ENCODE peak calls at places on chromosomes 16 and 17, in ten cellular contexts. One of them, this sample, is unnamed.

GRCh38 chr17:52648995-52649394 is 490.5 kb upstream of the CA10 start:
- DNase-seq in stimulated activated CD4-positive, alpha-beta T cell treated with anti-CD3 and anti-CD28 coated beads, Interleukin-2, amount 100 ng/mL, for 48 hours: no peak
- DNase-seq in heart right ventricle: no peak
- DNase-seq in stimulated activated effector memory CD8-positive, alpha-beta T cell treated with anti-CD3 and anti-CD28 coated beads, Interleukin-12 subunit alpha, Interleukin-12 subunit beta, amount 100 ng/mL, for 72 hours: no peak
- DNase-seq in C1 segment of cervical spinal cord: no peak
- DNase-seq in RWPE1: no peak
- DNase-seq in activated CD4-positive, alpha-beta T cell treated with anti-CD3 and anti-CD28 coated beads for 24 hours: no peak
- DNase-seq in T-cell: no peak
- DNase-seq in fibroblast of the aortic adventitia: no peak
- DNase-seq in activated CD8-positive, alpha-beta T cell treated with anti-CD3 and anti-CD28 coated beads, Interleukin-2, amount 10 ng/mL, durations not matched to agents 7 days and 5 days: no peak
- DNase-seq in this sample: no peak

GRCh38 chr17:32349503-32349853 is 479 bp upstream of the ZNF207 start:
- DNase-seq in stimulated activated CD4-positive, alpha-beta T cell treated with anti-CD3 and anti-CD28 coated beads, Interleukin-2, amount 100 ng/mL, for 48 hours: no peak
- DNase-seq in heart right ventricle: peak
- DNase-seq in stimulated activated effector memory CD8-positive, alpha-beta T cell treated with anti-CD3 and anti-CD28 coated beads, Interleukin-12 subunit alpha, Interleukin-12 subunit beta, amount 100 ng/mL, for 72 hours: no peak
- DNase-seq in C1 segment of cervical spinal cord: peak
- DNase-seq in RWPE1: no peak
- DNase-seq in activated CD4-positive, alpha-beta T cell treated with anti-CD3 and anti-CD28 coated beads for 24 hours: no peak
- DNase-seq in T-cell: peak
- DNase-seq in fibroblast of the aortic adventitia: no peak
- DNase-seq in activated CD8-positive, alpha-beta T cell treated with anti-CD3 and anti-CD28 coated beads, Interleukin-2, amount 10 ng/mL, durations not matched to agents 7 days and 5 days: peak
- DNase-seq in this sample: no peak

GRCh38 chr17:33459078-33459940 is 166.2 kb upstream of the ASIC2 start:
- DNase-seq in stimulated activated CD4-positive, alpha-beta T cell treated with anti-CD3 and anti-CD28 coated beads, Interleukin-2, amount 100 ng/mL, for 48 hours: no peak
- DNase-seq in heart right ventricle: no peak
- DNase-seq in stimulated activated effector memory CD8-positive, alpha-beta T cell treated with anti-CD3 and anti-CD28 coated beads, Interleukin-12 subunit alpha, Interleukin-12 subunit beta, amount 100 ng/mL, for 72 hours: no peak
- DNase-seq in C1 segment of cervical spinal cord: no peak
- DNase-seq in RWPE1: no peak
- DNase-seq in activated CD4-positive, alpha-beta T cell treated with anti-CD3 and anti-CD28 coated beads for 24 hours: no peak
- DNase-seq in T-cell: no peak
- DNase-seq in fibroblast of the aortic adventitia: no peak
- DNase-seq in activated CD8-positive, alpha-beta T cell treated with anti-CD3 and anti-CD28 coated beads, Interleukin-2, amount 10 ng/mL, durations not matched to agents 7 days and 5 days: no peak
- DNase-seq in this sample: no peak

GRCh38 chr16:56866955-56867830 is 2.2 kb downstream of the SLC12A3 start:
- DNase-seq in stimulated activated CD4-positive, alpha-beta T cell treated with anti-CD3 and anti-CD28 coated beads, Interleukin-2, amount 100 ng/mL, for 48 hours: peak
- DNase-seq in heart right ventricle: peak
- DNase-seq in stimulated activated effector memory CD8-positive, alpha-beta T cell treated with anti-CD3 and anti-CD28 coated beads, Interleukin-12 subunit alpha, Interleukin-12 subunit beta, amount 100 ng/mL, for 72 hours: peak
- DNase-seq in C1 segment of cervical spinal cord: no peak
- DNase-seq in RWPE1: peak
- DNase-seq in activated CD4-positive, alpha-beta T cell treated with anti-CD3 and anti-CD28 coated beads for 24 hours: peak
- DNase-seq in T-cell: no peak
- DNase-seq in fibroblast of the aortic adventitia: peak
- DNase-seq in activated CD8-positive, alpha-beta T cell treated with anti-CD3 and anti-CD28 coated beads, Interleukin-2, amount 10 ng/mL, durations not matched to agents 7 days and 5 days: peak
- DNase-seq in this sample: no peak

GRCh38 chr17:17154556-17154955 is 51.6 kb downstream of the PLD6 start:
- DNase-seq in stimulated activated CD4-positive, alpha-beta T cell treated with anti-CD3 and anti-CD28 coated beads, Interleukin-2, amount 100 ng/mL, for 48 hours: no peak
- DNase-seq in heart right ventricle: no peak
- DNase-seq in stimulated activated effector memory CD8-positive, alpha-beta T cell treated with anti-CD3 and anti-CD28 coated beads, Interleukin-12 subunit alpha, Interleukin-12 subunit beta, amount 100 ng/mL, for 72 hours: no peak
- DNase-seq in C1 segment of cervical spinal cord: no peak
- DNase-seq in RWPE1: no peak
- DNase-seq in activated CD4-positive, alpha-beta T cell treated with anti-CD3 and anti-CD28 coated beads for 24 hours: no peak
- DNase-seq in T-cell: no peak
- DNase-seq in fibroblast of the aortic adventitia: no peak
- DNase-seq in activated CD8-positive, alpha-beta T cell treated with anti-CD3 and anti-CD28 coated beads, Interleukin-2, amount 10 ng/mL, durations not matched to agents 7 days and 5 days: no peak
- DNase-seq in this sample: no peak

GRCh38 chr16:1668612-1669319 is 9.3 kb upstream of the JPT2 start:
- DNase-seq in stimulated activated CD4-positive, alpha-beta T cell treated with anti-CD3 and anti-CD28 coated beads, Interleukin-2, amount 100 ng/mL, for 48 hours: no peak
- DNase-seq in heart right ventricle: no peak
- DNase-seq in stimulated activated effector memory CD8-positive, alpha-beta T cell treated with anti-CD3 and anti-CD28 coated beads, Interleukin-12 subunit alpha, Interleukin-12 subunit beta, amount 100 ng/mL, for 72 hours: no peak
- DNase-seq in C1 segment of cervical spinal cord: no peak
- DNase-seq in RWPE1: no peak
- DNase-seq in activated CD4-positive, alpha-beta T cell treated with anti-CD3 and anti-CD28 coated beads for 24 hours: no peak
- DNase-seq in T-cell: no peak
- DNase-seq in fibroblast of the aortic adventitia: no peak
- DNase-seq in activated CD8-positive, alpha-beta T cell treated with anti-CD3 and anti-CD28 coated beads, Interleukin-2, amount 10 ng/mL, durations not matched to agents 7 days and 5 days: no peak
- DNase-seq in this sample: no peak

GRCh38 chr17:50331085-50331791 is 14.7 kb upstream of the XYLT2 start:
- DNase-seq in stimulated activated CD4-positive, alpha-beta T cell treated with anti-CD3 and anti-CD28 coated beads, Interleukin-2, amount 100 ng/mL, for 48 hours: no peak
- DNase-seq in heart right ventricle: no peak
- DNase-seq in stimulated activated effector memory CD8-positive, alpha-beta T cell treated with anti-CD3 and anti-CD28 coated beads, Interleukin-12 subunit alpha, Interleukin-12 subunit beta, amount 100 ng/mL, for 72 hours: no peak
- DNase-seq in C1 segment of cervical spinal cord: no peak
- DNase-seq in RWPE1: no peak
- DNase-seq in activated CD4-positive, alpha-beta T cell treated with anti-CD3 and anti-CD28 coated beads for 24 hours: no peak
- DNase-seq in T-cell: no peak
- DNase-seq in fibroblast of the aortic adventitia: peak
- DNase-seq in activated CD8-positive, alpha-beta T cell treated with anti-CD3 and anti-CD28 coated beads, Interleukin-2, amount 10 ng/mL, durations not matched to agents 7 days and 5 days: no peak
- DNase-seq in this sample: no peak

GRCh38 chr16:56617212-56618085 is 8.1 kb upstream of the MT1E start:
- DNase-seq in stimulated activated CD4-positive, alpha-beta T cell treated with anti-CD3 and anti-CD28 coated beads, Interleukin-2, amount 100 ng/mL, for 48 hours: no peak
- DNase-seq in heart right ventricle: peak
- DNase-seq in stimulated activated effector memory CD8-positive, alpha-beta T cell treated with anti-CD3 and anti-CD28 coated beads, Interleukin-12 subunit alpha, Interleukin-12 subunit beta, amount 100 ng/mL, for 72 hours: no peak
- DNase-seq in C1 segment of cervical spinal cord: no peak
- DNase-seq in RWPE1: no peak
- DNase-seq in activated CD4-positive, alpha-beta T cell treated with anti-CD3 and anti-CD28 coated beads for 24 hours: no peak
- DNase-seq in T-cell: no peak
- DNase-seq in fibroblast of the aortic adventitia: peak
- DNase-seq in activated CD8-positive, alpha-beta T cell treated with anti-CD3 and anti-CD28 coated beads, Interleukin-2, amount 10 ng/mL, durations not matched to agents 7 days and 5 days: peak
- DNase-seq in this sample: peak

GRCh38 chr17:77810536-77810935 is 148.0 kb upstream of the TNRC6C start:
- DNase-seq in stimulated activated CD4-positive, alpha-beta T cell treated with anti-CD3 and anti-CD28 coated beads, Interleukin-2, amount 100 ng/mL, for 48 hours: no peak
- DNase-seq in heart right ventricle: peak
- DNase-seq in stimulated activated effector memory CD8-positive, alpha-beta T cell treated with anti-CD3 and anti-CD28 coated beads, Interleukin-12 subunit alpha, Interleukin-12 subunit beta, amount 100 ng/mL, for 72 hours: no peak
- DNase-seq in C1 segment of cervical spinal cord: no peak
- DNase-seq in RWPE1: peak
- DNase-seq in activated CD4-positive, alpha-beta T cell treated with anti-CD3 and anti-CD28 coated beads for 24 hours: no peak
- DNase-seq in T-cell: no peak
- DNase-seq in fibroblast of the aortic adventitia: peak
- DNase-seq in activated CD8-positive, alpha-beta T cell treated with anti-CD3 and anti-CD28 coated beads, Interleukin-2, amount 10 ng/mL, durations not matched to agents 7 days and 5 days: no peak
- DNase-seq in this sample: peak

GRCh38 chr16:64051826-64052225 is 1070.0 kb downstream of the CDH11 start:
- DNase-seq in stimulated activated CD4-positive, alpha-beta T cell treated with anti-CD3 and anti-CD28 coated beads, Interleukin-2, amount 100 ng/mL, for 48 hours: no peak
- DNase-seq in heart right ventricle: no peak
- DNase-seq in stimulated activated effector memory CD8-positive, alpha-beta T cell treated with anti-CD3 and anti-CD28 coated beads, Interleukin-12 subunit alpha, Interleukin-12 subunit beta, amount 100 ng/mL, for 72 hours: no peak
- DNase-seq in C1 segment of cervical spinal cord: no peak
- DNase-seq in RWPE1: no peak
- DNase-seq in activated CD4-positive, alpha-beta T cell treated with anti-CD3 and anti-CD28 coated beads for 24 hours: no peak
- DNase-seq in T-cell: no peak
- DNase-seq in fibroblast of the aortic adventitia: peak
- DNase-seq in activated CD8-positive, alpha-beta T cell treated with anti-CD3 and anti-CD28 coated beads, Interleukin-2, amount 10 ng/mL, durations not matched to agents 7 days and 5 days: no peak
- DNase-seq in this sample: no peak

GRCh38 chr16:23949630-23950290 is 114.0 kb downstream of the PRKCB start:
- DNase-seq in stimulated activated CD4-positive, alpha-beta T cell treated with anti-CD3 and anti-CD28 coated beads, Interleukin-2, amount 100 ng/mL, for 48 hours: no peak
- DNase-seq in heart right ventricle: no peak
- DNase-seq in stimulated activated effector memory CD8-positive, alpha-beta T cell treated with anti-CD3 and anti-CD28 coated beads, Interleukin-12 subunit alpha, Interleukin-12 subunit beta, amount 100 ng/mL, for 72 hours: peak
- DNase-seq in C1 segment of cervical spinal cord: no peak
- DNase-seq in RWPE1: no peak
- DNase-seq in activated CD4-positive, alpha-beta T cell treated with anti-CD3 and anti-CD28 coated beads for 24 hours: no peak
- DNase-seq in T-cell: peak
- DNase-seq in fibroblast of the aortic adventitia: no peak
- DNase-seq in activated CD8-positive, alpha-beta T cell treated with anti-CD3 and anti-CD28 coated beads, Interleukin-2, amount 10 ng/mL, durations not matched to agents 7 days and 5 days: peak
- DNase-seq in this sample: peak

This sample was measured in aorta.